ENCODE peak calls at places on chromosome 22, in seven cellular contexts. G is SK-N-SH, D is HCT116, I is GM23338, R is neural progenitor cell, O is hepatocyte, E is PC-3. N is an unnamed sample. For H3K36me3, the result is how much of the 10 kb centered on the place peaks cover.

GRCh38 chr22:37803195-37803635 is 4.5 kb upstream of the GCAT start:
- DNase-seq in G (no peak), D (no peak), I (peak), R (peak), O (no peak), E (no peak), N (no peak)

GRCh38 chr22:42313804-42314581 is 43.5 kb upstream of the TCF20 start:
- DNase-seq in G (peak), D (peak), I (peak), R (peak), O (peak), E (peak), N (peak)

GRCh38 chr22:32558681-32559355 is 84.2 kb downstream of the FBXO7 start:
- DNase-seq in G (no peak), D (peak), I (no peak), R (no peak), O (peak), E (peak), N (no peak)

GRCh38 chr22:28986366-28986765 is 75.3 kb downstream of the C22orf31 start:
- DNase-seq in G (no peak), D (no peak), I (no peak), R (no peak), O (peak), E (no peak), N (no peak)

GRCh38 chr22:33221566-33221965 is 163.4 kb upstream of the SYN3 start:
- DNase-seq in G (no peak), D (no peak), I (no peak), R (no peak), O (no peak), E (no peak), N (no peak)

GRCh38 chr22:46297151-46297819 is 615 bp downstream of the GTSE1 start:
- DNase-seq in G (no peak), D (no peak), I (peak), R (peak), O (peak), E (peak), N (peak)

GRCh38 chr22:37726240-37726887 is 29.5 kb downstream of the TRIOBP start:
- DNase-seq in G (no peak), D (no peak), I (no peak), R (no peak), O (no peak), E (no peak), N (no peak)

GRCh38 chr22:42648368-42649260 is 578 bp downstream of the CYB5R3 start:
- DNase-seq in G (no peak), D (no peak), I (no peak), R (no peak), O (peak), E (peak), N (peak)

GRCh38 chr22:43446881-43447280 is 35.1 kb downstream of the MPPED1 start:
- DNase-seq in G (no peak), D (no peak), I (no peak), R (no peak), O (no peak), E (peak), N (no peak)

GRCh38 chr22:42399315-42400271 is 32.6 kb downstream of the NFAM1 start:
- DNase-seq in G (peak), D (no peak), I (peak), R (peak), O (peak), E (no peak), N (peak)

GRCh38 chr22:35804421-35804820 is 86.7 kb downstream of the APOL5 start:
- DNase-seq in G (no peak), D (no peak), I (no peak), R (no peak), O (no peak), E (no peak), N (no peak)

GRCh38 chr22:37267661-37268413 is 14.5 kb upstream of the CYTH4 start:
- DNase-seq in G (no peak), D (no peak), I (no peak), R (no peak), O (no peak), E (no peak), N (peak)

GRCh38 chr22:43244803-43245527 is 58.0 kb upstream of the TTLL12 start:
- DNase-seq in G (no peak), D (no peak), I (no peak), R (no peak), O (no peak), E (no peak), N (no peak)

GRCh38 chr22:24465566-24465965 is 29.6 kb upstream of the UPB1 start:
- DNase-seq in G (no peak), D (peak), I (no peak), R (no peak), O (peak), E (no peak), N (no peak)

GRCh38 chr22:39577361-39577760 is 6.8 kb downstream of the CACNA1I start:
- DNase-seq in G (no peak), D (no peak), I (no peak), R (no peak), O (no peak), E (no peak), N (no peak)

GRCh38 chr22:46801826-46802607 is 39.6 kb downstream of the TBC1D22A start:
- DNase-seq in G (no peak), D (no peak), I (no peak), R (no peak), O (no peak), E (no peak), N (no peak)

GRCh38 chr22:24582111-24582814 is 10.6 kb downstream of the LRRC75B start:
- DNase-seq in G (no peak), D (no peak), I (no peak), R (no peak), O (no peak), E (no peak), N (no peak)

GRCh38 chr22:37604074-37604473 is 4.6 kb upstream of the GGA1 start:
- DNase-seq in G (no peak), D (no peak), I (no peak), R (no peak), O (no peak), E (no peak), N (no peak)

GRCh38 chr22:42700355-42700754 is 20.3 kb downstream of the A4GALT start:
- DNase-seq in G (no peak), D (no peak), I (no peak), R (no peak), O (no peak), E (no peak), N (no peak)

GRCh38 chr22:22682807-22683667 is 38.6 kb downstream of the GGTLC2 start:
- DNase-seq in G (no peak), D (no peak), I (no peak), R (no peak), O (no peak), E (peak), N (no peak)

GRCh38 chr22:17087176-17088131 is 2.7 kb downstream of the IL17RA start:
- DNase-seq in G (no peak), D (no peak), I (no peak), R (no peak), O (no peak), E (no peak), N (peak)

GRCh38 chr22:44192098-44192810 is 11.5 kb downstream of the PARVG start:
- DNase-seq in G (peak), D (peak), I (peak), R (peak), O (no peak), E (peak), N (peak)

GRCh38 chr22:38347944-38348750 is 30.9 kb upstream of the CSNK1E start:
- DNase-seq in G (no peak), D (no peak), I (no peak), R (no peak), O (no peak), E (peak), N (no peak)

GRCh38 chr22:39414377-39414776 is 14.8 kb downstream of the TAB1 start:
- DNase-seq in G (no peak), D (no peak), I (no peak), R (no peak), O (no peak), E (no peak), N (no peak)

GRCh38 chr22:27798526-27799333 is 2.8 kb downstream of the MN1 start:
- DNase-seq in G (no peak), D (no peak), I (peak), R (peak), O (no peak), E (no peak), N (no peak)

GRCh38 chr22:46937185-46937584 is 174.7 kb downstream of the TBC1D22A start:
- DNase-seq in G (no peak), D (no peak), I (no peak), R (no peak), O (no peak), E (no peak), N (no peak)

GRCh38 chr22:46262449-46263207 is 515 bp downstream of the PKDREJ start:
- DNase-seq in G (no peak), D (no peak), I (peak), R (peak), O (peak), E (no peak), N (no peak)

GRCh38 chr22:19766506-19767426 is 6.2 kb downstream of the TBX1 start:
- DNase-seq in G (peak), D (peak), I (peak), R (peak), O (peak), E (no peak), N (peak)

GRCh38 chr22:47837703-47838102 is 1075.3 kb downstream of the TBC1D22A start:
- DNase-seq in G (peak), D (peak), I (peak), R (peak), O (peak), E (peak), N (peak)

GRCh38 chr22:38751422-38752346 is 4.1 kb downstream of the SUN2 start:
- DNase-seq in G (no peak), D (no peak), I (no peak), R (no peak), O (no peak), E (no peak), N (peak)

GRCh38 chr22:26656896-26657851 is at the start of gene MIAT:
- DNase-seq in G (peak), D (no peak), I (peak), R (peak), O (peak), E (no peak), N (peak)

GRCh38 chr22:37345863-37346514 is 63.7 kb downstream of the CYTH4 start:
- DNase-seq in G (peak), D (no peak), I (no peak), R (no peak), O (peak), E (peak), N (no peak)

GRCh38 chr22:31944700-31945477 is 554 bp downstream of the YWHAH start:
- DNase-seq in G (peak), D (no peak), I (peak), R (no peak), O (peak), E (peak), N (peak)

GRCh38 chr22:44573451-44573850 is 75.4 kb upstream of the RTL6 start:
- DNase-seq in G (no peak), D (no peak), I (no peak), R (no peak), O (no peak), E (no peak), N (no peak)

GRCh38 chr22:23000657-23001439 is 69.5 kb upstream of the GNAZ start:
- DNase-seq in G (no peak), D (no peak), I (no peak), R (no peak), O (no peak), E (no peak), N (no peak)

GRCh38 chr22:37282385-37282677 is at the start of gene CYTH4:
- DNase-seq in G (no peak), D (no peak), I (no peak), R (no peak), O (no peak), E (peak), N (no peak)

GRCh38 chr22:30421695-30422480 is 3.7 kb upstream of the MTFP1 start:
- DNase-seq in G (no peak), D (no peak), I (no peak), R (no peak), O (peak), E (peak), N (no peak)
- H3K4me3 ChIP-seq in G (peak), D (peak), I (peak), R (peak), O (no peak), E (peak), N (no peak)

GRCh38 chr22:50118557-50119168 is 28.9 kb downstream of the MOV10L1 start:
- DNase-seq in G (no peak), D (no peak), I (no peak), R (no peak), O (peak), E (no peak), N (no peak)
- H3K36me3 ChIP-seq in G (under half), D (under half), I (under half), R (under half), O (under half), E (under half), N (under half)

GRCh38 chr22:49600452-49600847 is 227.2 kb downstream of the BRD1 start:
- DNase-seq in G (no peak), D (no peak), I (no peak), R (no peak), O (no peak), E (no peak), N (no peak)

GRCh38 chr22:49599039-49599438 is 228.6 kb downstream of the BRD1 start:
- DNase-seq in G (no peak), D (no peak), I (no peak), R (no peak), O (no peak), E (no peak), N (no peak)

GRCh38 chr22:49599691-49600451 is 227.8 kb downstream of the BRD1 start:
- DNase-seq in G (no peak), D (no peak), I (no peak), R (no peak), O (no peak), E (no peak), N (no peak)

GRCh38 chr22:49597428-49598039 is 230.1 kb downstream of the BRD1 start:
- DNase-seq in G (no peak), D (no peak), I (no peak), R (no peak), O (no peak), E (no peak), N (no peak)

GRCh38 chr22:49598338-49598737 is 229.3 kb downstream of the BRD1 start:
- DNase-seq in G (no peak), D (no peak), I (no peak), R (no peak), O (no peak), E (no peak), N (no peak)
- TF ChIP-seq EZH2phosphoT487 in G (no peak), D (no peak), I (no peak), R (no peak), O (no peak), E (no peak), N (no peak)

GRCh38 chr22:49354516-49355205 is 473.0 kb downstream of the BRD1 start:
- DNase-seq in G (peak), D (no peak), I (no peak), R (no peak), O (no peak), E (no peak), N (no peak)
- H3K4me3 ChIP-seq in G (no peak), D (no peak), I (no peak), R (no peak), O (no peak), E (no peak), N (no peak)

DNA sequence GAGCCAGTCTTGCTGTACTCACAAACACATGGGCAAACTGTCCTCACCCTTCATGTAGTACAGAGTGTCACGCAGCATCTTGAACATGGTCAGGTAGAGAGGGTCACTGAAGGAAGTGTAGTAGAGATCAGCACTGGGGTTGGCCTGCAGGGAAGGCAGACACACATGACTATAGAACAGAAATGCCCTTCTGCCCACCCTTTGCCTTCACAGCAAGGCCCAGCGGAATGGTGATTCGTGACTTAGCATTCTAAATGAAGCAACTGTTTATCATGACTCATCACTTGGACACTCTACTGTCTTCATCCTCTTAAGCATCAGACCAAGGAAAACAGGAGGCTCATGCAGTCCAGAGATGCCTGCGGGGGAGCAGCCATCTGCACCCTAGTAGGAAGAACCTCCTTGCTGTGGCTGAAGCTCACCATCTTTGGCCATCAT is 33.4 kb downstream of the SERPIND1 start:
- DNase-seq in G (no peak), D (peak), I (no peak), R (no peak), O (peak), E (peak), N (no peak)
- H3K36me3 ChIP-seq in G (under half), D (under half), I (under half), R (under half), O (under half), E (under half), N (under half)

GRCh38 chr22:40805239-40805638 is 13.9 kb downstream of the SLC25A17 start:
- DNase-seq in G (no peak), D (no peak), I (peak), R (peak), O (no peak), E (no peak), N (no peak)

GRCh38 chr22:40805699-40806203 is 13.4 kb downstream of the SLC25A17 start:
- DNase-seq in G (no peak), D (no peak), I (no peak), R (no peak), O (no peak), E (no peak), N (no peak)

GRCh38 chr22:40799008-40799407 is 20.1 kb downstream of the SLC25A17 start:
- DNase-seq in G (no peak), D (no peak), I (no peak), R (no peak), O (no peak), E (no peak), N (no peak)

GRCh38 chr22:40806711-40807110 is 12.4 kb downstream of the SLC25A17 start:
- DNase-seq in G (no peak), D (no peak), I (no peak), R (no peak), O (no peak), E (no peak), N (no peak)

DNA sequence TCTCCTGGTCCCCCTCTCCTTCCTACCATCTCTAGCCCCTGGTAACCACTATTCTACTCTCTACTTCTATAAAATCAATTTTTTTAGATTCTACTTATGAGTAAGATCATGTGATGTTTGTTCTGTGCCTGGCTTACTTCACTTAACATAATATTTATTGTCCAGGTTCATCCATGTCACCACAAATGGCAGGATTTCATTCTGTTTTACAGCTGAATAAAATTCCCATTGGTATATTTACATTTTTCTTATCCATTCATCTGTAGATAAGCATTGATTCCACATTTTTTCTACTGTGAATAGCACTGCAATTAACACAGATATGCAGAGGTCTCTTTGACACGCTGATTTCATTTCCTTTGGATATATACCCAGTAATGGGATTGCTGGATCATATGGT is 15.9 kb downstream of the SLC25A17 start:
- DNase-seq in G (no peak), D (no peak), I (no peak), R (no peak), O (no peak), E (no peak), N (no peak)
- TF ChIP-seq EZH2phosphoT487 in G (no peak), D (no peak), I (no peak), R (no peak), O (no peak), E (no peak), N (no peak)

N was measured in MM.1S.